ENCODE peak calls at places on chromosomes 11 and 22, in four cellular contexts. J is activated naive CD4-positive, alpha-beta T cell treated with Interleukin-2 at 50 U/mL for 16 hours; E is H54; S is SK-MEL-5. G is an unnamed sample.

GRCh38 chr11:67689178-67689577 is 14.8 kb upstream of the ALDH3B2 start:
- DNase-seq in J (no peak), E (no peak), S (no peak), G (no peak)

GRCh38 chr22:27987557-27987956 is 68.5 kb upstream of the PITPNB start:
- DNase-seq in J (no peak), E (no peak), S (no peak), G (peak; percentile 77)

GRCh38 chr11:57903011-57903410 is 120.7 kb upstream of the OR9Q1 start:
- DNase-seq in J (no peak), E (no peak), S (no peak), G (no peak)

GRCh38 chr11:61173456-61173855 is 12.2 kb upstream of the VPS37C start:
- DNase-seq in J (no peak), E (no peak), S (peak; percentile 61), G (no peak)

GRCh38 chr22:23244690-23245044 is 64.4 kb downstream of the BCR start:
- DNase-seq in J (no peak), E (no peak), S (no peak), G (no peak)

GRCh38 chr22:45917146-45917545 is 59.8 kb downstream of the WNT7B start:
- DNase-seq in J (no peak), E (peak; percentile 48), S (no peak), G (no peak)

GRCh38 chr22:27986459-27986858 is 67.4 kb upstream of the PITPNB start:
- DNase-seq in J (no peak), E (no peak), S (no peak), G (no peak)

GRCh38 chr11:34613462-34614183 is 7.3 kb upstream of the EHF start:
- DNase-seq in J (no peak), E (no peak), S (no peak), G (no peak)

GRCh38 chr11:117045956-117046355 is 52.3 kb downstream of the SIK3 start:
- DNase-seq in J (no peak), E (no peak), S (peak; percentile 85), G (no peak)

GRCh38 chr22:36258750-36259619 is 6.1 kb downstream of the APOL1 start:
- DNase-seq in J (peak; percentile 33), E (no peak), S (no peak), G (no peak)

GRCh38 chr11:11010624-11011127 is 152.8 kb upstream of the ZBED5 start:
- DNase-seq in J (no peak), E (no peak), S (peak; percentile 61), G (no peak)

GRCh38 chr11:72975778-72976520 is 161.7 kb downstream of the ATG16L2 start:
- DNase-seq in J (no peak), E (peak; percentile 5), S (peak; percentile 85), G (peak; percentile 25)

GRCh38 chr11:10973416-10973815 is 115.6 kb upstream of the ZBED5 start:
- DNase-seq in J (no peak), E (no peak), S (no peak), G (no peak)

GRCh38 chr11:71285111-71285510 is 32.7 kb upstream of the SHANK2 start:
- DNase-seq in J (no peak), E (no peak), S (no peak), G (no peak)

GRCh38 chr11:83816572-83817187 is 530.5 kb upstream of the CCDC90B start:
- DNase-seq in J (no peak), E (no peak), S (peak; percentile 22), G (peak; percentile 10)

GRCh38 chr11:68164437-68164836 is 43.2 kb upstream of the CHKA start:
- DNase-seq in J (no peak), E (peak; percentile 47), S (no peak), G (no peak)

GRCh38 chr11:88414981-88415391 is 77.5 kb upstream of the CTSC start:
- DNase-seq in J (peak; percentile 11), E (no peak), S (no peak), G (peak; percentile 91)

GRCh38 chr11:103486609-103487008 is 377.4 kb downstream of the DYNC2H1 start:
- DNase-seq in J (no peak), E (no peak), S (no peak), G (no peak)

GRCh38 chr11:31788066-31788465 is 23.1 kb downstream of the PAX6 start:
- DNase-seq in J (no peak), E (no peak), S (peak; percentile 4), G (no peak)

G was measured in Jurkat, Clone E6-1.